ENCODE peak calls at places on chromosome 12, in eight cellular contexts. One of them, this sample, is unnamed. For H3K36me3, the result is how much of the 10 kb centered on the place peaks cover.

GRCh38 chr12:46354799-46355194 is 17.8 kb downstream of the SLC38A2 start:
- DNase-seq in CD8-positive, alpha-beta memory T cell: no peak
- DNase-seq in hepatocyte: no peak
- DNase-seq in transverse colon: no peak
- DNase-seq in ovary: no peak
- DNase-seq in HAP-1: no peak
- DNase-seq in heart right ventricle: no peak
- DNase-seq in CD4-positive, CD25-positive, alpha-beta regulatory T cell: no peak
- DNase-seq in this sample: no peak

GRCh38 chr12:11840350-11840749 is 190.9 kb downstream of the ETV6 start:
- DNase-seq in CD8-positive, alpha-beta memory T cell: no peak
- DNase-seq in hepatocyte: no peak
- DNase-seq in transverse colon: peak
- DNase-seq in ovary: no peak
- DNase-seq in HAP-1: no peak
- DNase-seq in heart right ventricle: no peak
- DNase-seq in CD4-positive, CD25-positive, alpha-beta regulatory T cell: no peak
- DNase-seq in this sample: no peak

GRCh38 chr12:113043240-113043639 is 13.3 kb upstream of the DTX1 start:
- DNase-seq in CD8-positive, alpha-beta memory T cell: no peak
- DNase-seq in hepatocyte: no peak
- DNase-seq in transverse colon: no peak
- DNase-seq in ovary: no peak
- DNase-seq in HAP-1: no peak
- DNase-seq in heart right ventricle: no peak
- DNase-seq in CD4-positive, CD25-positive, alpha-beta regulatory T cell: no peak
- DNase-seq in this sample: no peak

GRCh38 chr12:103100226-103100866 is 142.9 kb downstream of the ASCL1 start:
- DNase-seq in CD8-positive, alpha-beta memory T cell: no peak
- DNase-seq in hepatocyte: no peak
- DNase-seq in transverse colon: no peak
- DNase-seq in ovary: no peak
- DNase-seq in HAP-1: no peak
- DNase-seq in heart right ventricle: no peak
- DNase-seq in CD4-positive, CD25-positive, alpha-beta regulatory T cell: no peak
- DNase-seq in this sample: no peak

GRCh38 chr12:70643927-70644326 is 6.7 kb upstream of the PTPRB start:
- DNase-seq in CD8-positive, alpha-beta memory T cell: no peak
- DNase-seq in hepatocyte: no peak
- DNase-seq in transverse colon: no peak
- DNase-seq in ovary: no peak
- DNase-seq in HAP-1: no peak
- DNase-seq in heart right ventricle: no peak
- DNase-seq in CD4-positive, CD25-positive, alpha-beta regulatory T cell: no peak
- DNase-seq in this sample: no peak

GRCh38 chr12:6452245-6452731 is 446 bp downstream of the TAPBPL start:
- DNase-seq in CD8-positive, alpha-beta memory T cell: no peak
- DNase-seq in hepatocyte: peak
- DNase-seq in transverse colon: peak
- DNase-seq in ovary: peak
- DNase-seq in HAP-1: no peak
- DNase-seq in heart right ventricle: no peak
- DNase-seq in CD4-positive, CD25-positive, alpha-beta regulatory T cell: no peak
- DNase-seq in this sample: peak

GRCh38 chr12:5914387-5915149 is 30.5 kb downstream of the ANO2 start:
- DNase-seq in CD8-positive, alpha-beta memory T cell: no peak
- DNase-seq in hepatocyte: no peak
- DNase-seq in transverse colon: no peak
- DNase-seq in ovary: no peak
- DNase-seq in HAP-1: no peak
- DNase-seq in heart right ventricle: no peak
- DNase-seq in CD4-positive, CD25-positive, alpha-beta regulatory T cell: no peak
- DNase-seq in this sample: no peak

GRCh38 chr12:46260153-46260912 is 8.5 kb downstream of the SLC38A1 start:
- DNase-seq in CD8-positive, alpha-beta memory T cell: no peak
- DNase-seq in hepatocyte: peak
- DNase-seq in transverse colon: no peak
- DNase-seq in ovary: no peak
- DNase-seq in HAP-1: peak
- DNase-seq in heart right ventricle: no peak
- DNase-seq in CD4-positive, CD25-positive, alpha-beta regulatory T cell: no peak
- DNase-seq in this sample: no peak

GRCh38 chr12:109462868-109463692 is 14.0 kb downstream of the KCTD10 start:
- DNase-seq in CD8-positive, alpha-beta memory T cell: peak
- DNase-seq in hepatocyte: peak
- DNase-seq in transverse colon: peak
- DNase-seq in ovary: peak
- DNase-seq in HAP-1: no peak
- DNase-seq in heart right ventricle: peak
- DNase-seq in CD4-positive, CD25-positive, alpha-beta regulatory T cell: no peak
- DNase-seq in this sample: peak

GRCh38 chr12:4145990-4146859 is 127.3 kb upstream of the CCND2 start:
- DNase-seq in CD8-positive, alpha-beta memory T cell: no peak
- DNase-seq in hepatocyte: no peak
- DNase-seq in transverse colon: no peak
- DNase-seq in ovary: no peak
- DNase-seq in HAP-1: no peak
- DNase-seq in heart right ventricle: no peak
- DNase-seq in CD4-positive, CD25-positive, alpha-beta regulatory T cell: no peak
- DNase-seq in this sample: no peak

GRCh38 chr12:69330475-69331473 is 17.4 kb upstream of the LYZ start:
- DNase-seq in CD8-positive, alpha-beta memory T cell: peak
- DNase-seq in hepatocyte: peak
- DNase-seq in transverse colon: peak
- DNase-seq in ovary: no peak
- DNase-seq in HAP-1: peak
- DNase-seq in heart right ventricle: no peak
- DNase-seq in CD4-positive, CD25-positive, alpha-beta regulatory T cell: peak
- DNase-seq in this sample: peak

GRCh38 chr12:25585662-25586061 is 32.6 kb upstream of the LMNTD1 start:
- DNase-seq in CD8-positive, alpha-beta memory T cell: no peak
- DNase-seq in hepatocyte: no peak
- DNase-seq in transverse colon: no peak
- DNase-seq in ovary: no peak
- DNase-seq in HAP-1: no peak
- DNase-seq in heart right ventricle: no peak
- DNase-seq in CD4-positive, CD25-positive, alpha-beta regulatory T cell: no peak
- DNase-seq in this sample: no peak

GRCh38 chr12:9077576-9078031 is 38.1 kb downstream of the A2M start:
- DNase-seq in CD8-positive, alpha-beta memory T cell: no peak
- DNase-seq in hepatocyte: no peak
- DNase-seq in transverse colon: no peak
- DNase-seq in ovary: no peak
- DNase-seq in HAP-1: no peak
- DNase-seq in heart right ventricle: no peak
- DNase-seq in CD4-positive, CD25-positive, alpha-beta regulatory T cell: no peak
- DNase-seq in this sample: no peak
- H3K36me3 ChIP-seq in CD8-positive, alpha-beta memory T cell: under half
- H3K36me3 ChIP-seq in hepatocyte: under half
- H3K36me3 ChIP-seq in transverse colon: under half
- H3K36me3 ChIP-seq in ovary: under half
- H3K36me3 ChIP-seq in HAP-1: under half
- H3K36me3 ChIP-seq in heart right ventricle: half or more
- H3K36me3 ChIP-seq in CD4-positive, CD25-positive, alpha-beta regulatory T cell: under half
- H3K36me3 ChIP-seq in this sample: half or more

DNA sequence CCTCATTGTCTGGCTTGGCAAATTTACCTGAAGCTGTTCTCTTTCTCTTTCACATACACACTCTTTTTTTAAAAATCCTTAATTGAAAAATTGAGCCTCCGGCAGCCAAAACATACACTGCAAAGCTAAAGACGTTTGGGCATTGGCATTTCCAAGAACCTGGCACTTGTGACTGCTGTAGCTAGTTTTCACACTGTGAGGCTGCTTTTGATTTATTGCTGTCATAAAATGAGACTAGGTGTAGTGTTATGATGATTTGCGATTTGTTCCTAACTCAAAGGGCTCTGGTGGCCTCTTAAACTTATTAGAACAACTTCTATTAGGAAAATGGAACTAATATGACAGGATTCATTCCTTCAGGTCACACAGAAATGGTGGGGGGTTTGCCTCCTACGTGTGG is 377.1 kb upstream of the FAR2 start:
- DNase-seq in CD8-positive, alpha-beta memory T cell: no peak
- DNase-seq in hepatocyte: peak
- DNase-seq in transverse colon: no peak
- DNase-seq in ovary: no peak
- DNase-seq in HAP-1: no peak
- DNase-seq in heart right ventricle: no peak
- DNase-seq in CD4-positive, CD25-positive, alpha-beta regulatory T cell: no peak
- DNase-seq in this sample: no peak
- H3K36me3 ChIP-seq in CD8-positive, alpha-beta memory T cell: under half
- H3K36me3 ChIP-seq in hepatocyte: under half
- H3K36me3 ChIP-seq in transverse colon: under half
- H3K36me3 ChIP-seq in ovary: under half
- H3K36me3 ChIP-seq in HAP-1: under half
- H3K36me3 ChIP-seq in heart right ventricle: under half
- H3K36me3 ChIP-seq in CD4-positive, CD25-positive, alpha-beta regulatory T cell: under half
- H3K36me3 ChIP-seq in this sample: under half

GRCh38 chr12:93453633-93454032 is 11.9 kb upstream of the UBE2N start:
- DNase-seq in CD8-positive, alpha-beta memory T cell: no peak
- DNase-seq in hepatocyte: no peak
- DNase-seq in transverse colon: no peak
- DNase-seq in ovary: no peak
- DNase-seq in HAP-1: no peak
- DNase-seq in heart right ventricle: no peak
- DNase-seq in CD4-positive, CD25-positive, alpha-beta regulatory T cell: no peak
- DNase-seq in this sample: no peak
- H3K36me3 ChIP-seq in CD8-positive, alpha-beta memory T cell: under half
- H3K36me3 ChIP-seq in hepatocyte: under half
- H3K36me3 ChIP-seq in transverse colon: under half
- H3K36me3 ChIP-seq in ovary: under half
- H3K36me3 ChIP-seq in HAP-1: under half
- H3K36me3 ChIP-seq in heart right ventricle: under half
- H3K36me3 ChIP-seq in CD4-positive, CD25-positive, alpha-beta regulatory T cell: under half
- H3K36me3 ChIP-seq in this sample: under half

DNA sequence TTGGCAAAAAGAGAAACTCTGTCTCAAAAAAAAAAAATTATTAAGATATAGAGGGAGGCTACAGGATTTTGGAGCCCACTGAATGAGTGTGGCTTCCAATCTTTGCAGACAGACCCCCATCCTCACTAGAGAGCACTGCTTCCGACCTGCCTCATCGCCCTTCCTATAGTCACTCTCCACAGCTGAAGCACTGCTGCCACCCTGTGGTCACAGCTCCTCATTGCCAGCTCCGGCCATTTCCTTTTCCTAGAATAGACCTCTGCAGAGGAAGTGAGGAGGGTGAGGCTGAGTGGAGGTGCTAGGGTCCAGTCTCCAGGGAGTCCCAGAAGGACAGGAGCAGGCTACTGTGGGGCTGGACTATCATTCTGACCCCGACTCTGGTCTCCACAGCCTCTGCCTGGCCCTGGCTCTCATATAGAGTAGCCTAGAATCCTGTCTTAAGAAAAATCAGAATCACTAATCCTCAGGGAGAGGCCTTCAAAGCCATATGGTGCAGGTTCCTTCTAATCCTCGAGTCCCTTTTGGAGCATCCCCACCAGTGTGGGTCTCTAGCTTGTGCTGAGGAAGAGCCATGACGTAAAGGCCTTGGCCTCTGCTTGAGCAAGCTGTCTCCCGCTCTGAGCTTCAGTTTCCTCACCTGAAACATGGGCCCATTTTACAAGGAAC is 1.4 kb upstream of the NPFF start:
- DNase-seq in CD8-positive, alpha-beta memory T cell: peak
- DNase-seq in hepatocyte: peak
- DNase-seq in transverse colon: peak
- DNase-seq in ovary: peak
- DNase-seq in HAP-1: peak
- DNase-seq in heart right ventricle: peak
- DNase-seq in CD4-positive, CD25-positive, alpha-beta regulatory T cell: peak
- DNase-seq in this sample: peak
- H3K36me3 ChIP-seq in CD8-positive, alpha-beta memory T cell: under half
- H3K36me3 ChIP-seq in hepatocyte: under half
- H3K36me3 ChIP-seq in transverse colon: under half
- H3K36me3 ChIP-seq in ovary: under half
- H3K36me3 ChIP-seq in HAP-1: under half
- H3K36me3 ChIP-seq in heart right ventricle: under half
- H3K36me3 ChIP-seq in CD4-positive, CD25-positive, alpha-beta regulatory T cell: under half
- H3K36me3 ChIP-seq in this sample: under half

DNA sequence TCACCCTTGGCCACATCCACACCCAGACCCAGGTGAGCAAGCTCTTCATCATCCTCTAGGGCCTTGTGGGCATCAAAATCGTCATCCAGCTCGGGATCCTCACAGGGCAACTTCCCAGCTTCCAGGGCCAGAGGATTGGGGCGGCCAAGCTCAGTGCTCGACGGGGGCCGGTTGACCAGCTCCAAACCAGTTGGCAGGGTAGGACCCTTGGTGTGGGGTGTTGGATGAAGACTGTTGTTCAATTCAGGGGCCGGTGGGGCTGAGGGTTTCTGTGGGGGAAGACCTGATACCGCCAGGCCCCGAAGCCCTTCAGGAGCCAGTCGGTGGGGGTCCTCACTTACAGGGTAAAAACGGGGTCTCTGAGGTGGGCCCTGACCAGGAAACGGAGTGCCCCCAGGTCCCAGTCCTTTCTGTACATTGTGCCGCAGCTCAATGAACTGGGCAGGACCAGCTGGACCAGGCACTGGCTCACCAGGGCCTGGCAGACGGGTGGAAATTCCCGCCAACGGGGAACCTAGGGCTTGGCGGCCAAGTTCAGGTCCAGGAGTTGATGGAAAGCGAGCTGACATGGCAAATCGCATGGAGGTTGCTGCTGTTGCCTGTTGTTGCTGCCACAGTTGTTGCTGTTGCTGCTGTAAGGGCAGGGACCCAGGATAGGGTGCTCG is 19.8 kb upstream of the PRKAG1 start:
- DNase-seq in CD8-positive, alpha-beta memory T cell: no peak
- DNase-seq in hepatocyte: no peak
- DNase-seq in transverse colon: no peak
- DNase-seq in ovary: peak
- DNase-seq in HAP-1: no peak
- DNase-seq in heart right ventricle: peak
- DNase-seq in CD4-positive, CD25-positive, alpha-beta regulatory T cell: no peak
- DNase-seq in this sample: no peak
- H3K36me3 ChIP-seq in CD8-positive, alpha-beta memory T cell: half or more
- H3K36me3 ChIP-seq in hepatocyte: under half
- H3K36me3 ChIP-seq in transverse colon: under half
- H3K36me3 ChIP-seq in ovary: under half
- H3K36me3 ChIP-seq in HAP-1: half or more
- H3K36me3 ChIP-seq in heart right ventricle: half or more
- H3K36me3 ChIP-seq in CD4-positive, CD25-positive, alpha-beta regulatory T cell: half or more
- H3K36me3 ChIP-seq in this sample: under half

DNA sequence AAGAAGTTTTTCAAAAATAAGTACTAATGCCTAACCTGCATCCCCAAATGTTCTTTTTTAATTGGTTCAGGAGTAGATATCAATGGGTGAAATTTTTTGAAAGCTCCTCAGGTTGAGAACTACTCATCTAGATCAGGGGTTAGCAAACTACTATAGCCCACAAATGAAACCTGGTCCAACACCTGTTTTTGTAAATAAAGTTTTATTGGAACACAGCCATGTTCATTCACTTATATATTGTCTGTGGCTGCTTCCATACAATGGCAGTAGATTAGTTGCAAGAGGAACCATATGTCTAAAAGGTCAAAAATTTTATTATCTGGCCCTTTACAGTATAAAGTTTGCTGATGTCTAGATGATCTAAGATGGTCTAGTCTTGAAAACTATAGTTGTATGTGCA is 13.8 kb downstream of the PUS7L start:
- DNase-seq in CD8-positive, alpha-beta memory T cell: no peak
- DNase-seq in hepatocyte: no peak
- DNase-seq in transverse colon: no peak
- DNase-seq in ovary: no peak
- DNase-seq in HAP-1: no peak
- DNase-seq in heart right ventricle: no peak
- DNase-seq in CD4-positive, CD25-positive, alpha-beta regulatory T cell: no peak
- DNase-seq in this sample: no peak
- H3K36me3 ChIP-seq in CD8-positive, alpha-beta memory T cell: under half
- H3K36me3 ChIP-seq in hepatocyte: under half
- H3K36me3 ChIP-seq in transverse colon: under half
- H3K36me3 ChIP-seq in ovary: under half
- H3K36me3 ChIP-seq in HAP-1: under half
- H3K36me3 ChIP-seq in heart right ventricle: under half
- H3K36me3 ChIP-seq in CD4-positive, CD25-positive, alpha-beta regulatory T cell: under half
- H3K36me3 ChIP-seq in this sample: under half